ENCODE peak calls at places on chromosomes 13 and 19, in six cellular contexts. I, J, V, R, X and N are unnamed samples.
A peak's percentile ranks its signal among the peaks of the same experiment; 100 is the strongest.

GRCh38 chr13:94480672-94481145 is 1.2 kb upstream of the DCT start:
- DNase-seq in I (no peak), J (peak; percentile 41), V (no peak), R (no peak), X (peak; percentile 28), N (peak; percentile 86)

GRCh38 chr13:30094015-30094533 is 213.3 kb downstream of the KATNAL1 start:
- DNase-seq in I (no peak), J (no peak), V (no peak), R (no peak), X (no peak), N (no peak)

GRCh38 chr19:55273978-55274707 is 5.8 kb downstream of the HSPBP1 start:
- DNase-seq in I (no peak), J (no peak), V (no peak), R (no peak), X (no peak), N (no peak)

GRCh38 chr13:53032849-53033248 is 4.2 kb downstream of the OLFM4 start:
- DNase-seq in I (no peak), J (no peak), V (no peak), R (no peak), X (no peak), N (no peak)

GRCh38 chr13:42272776-42273175 is 824 bp downstream of the AKAP11 start:
- DNase-seq in I (no peak), J (no peak), V (no peak), R (no peak), X (no peak), N (no peak)

GRCh38 chr13:27954406-27954851 is 14.7 kb downstream of the CDX2 start:
- DNase-seq in I (peak; percentile 71), J (no peak), V (peak; percentile 68), R (no peak), X (peak; percentile 49), N (peak; percentile 31)

GRCh38 chr13:73096173-73097117 is 37.6 kb downstream of the KLF5 start:
- DNase-seq in I (no peak), J (no peak), V (peak; percentile 45), R (peak; percentile 1), X (no peak), N (peak; percentile 3)

GRCh38 chr19:768424-768823 is 17.5 kb downstream of the MISP start:
- DNase-seq in I (no peak), J (no peak), V (peak; percentile 70), R (peak; percentile 77), X (peak; percentile 79), N (peak; percentile 92)

GRCh38 chr13:44106231-44107152 is 226.8 kb downstream of the LACC1 start:
- DNase-seq in I (no peak), J (no peak), V (peak; percentile 20), R (no peak), X (peak; percentile 6), N (no peak)

GRCh38 chr19:10719466-10719961 is 1.6 kb downstream of the DNM2 start:
- DNase-seq in I (no peak), J (no peak), V (no peak), R (no peak), X (peak; percentile 28), N (no peak)

GRCh38 chr19:10717356-10718204 is at the start of gene DNM2:
- DNase-seq in I (peak; percentile 100), J (peak; percentile 99), V (peak; percentile 100), R (peak; percentile 100), X (peak; percentile 100), N (peak; percentile 100)

GRCh38 chr19:10720607-10721125 is 2.8 kb downstream of the DNM2 start:
- DNase-seq in I (no peak), J (no peak), V (no peak), R (no peak), X (no peak), N (no peak)

GRCh38 chr19:10718205-10719196 is 622 bp downstream of the DNM2 start:
- DNase-seq in I (peak; percentile 71), J (peak; percentile 56), V (no peak), R (no peak), X (peak; percentile 75), N (peak; percentile 36)

DNA sequence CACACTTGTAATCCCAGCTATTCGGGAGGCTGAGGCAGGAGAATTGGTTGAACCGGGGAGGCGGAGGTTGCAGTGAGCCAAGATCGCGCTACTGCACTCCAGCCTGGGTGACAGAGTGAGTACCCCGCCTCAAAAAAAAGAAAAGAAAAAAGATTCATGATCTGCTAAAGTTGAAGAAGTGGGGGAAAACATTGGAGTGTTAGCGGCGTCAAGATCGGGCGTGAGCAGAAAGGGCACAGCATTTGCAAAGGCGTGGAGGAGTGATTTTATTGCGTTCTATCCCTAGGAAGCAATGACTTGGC is 874 bp upstream of the DNM2 start:
- DNase-seq in I (no peak), J (no peak), V (no peak), R (no peak), X (no peak), N (no peak)
- H3K4me3 ChIP-seq in I (peak overlapping the region; percentile 39), J (peak overlapping the region; percentile 51), V (no peak overlapping the region), R (peak overlapping the region; percentile 39), X (peak overlapping the region; percentile 16), N (peak overlapping the region; percentile 45)

GRCh38 chr19:16205205-16206045 is 7.7 kb downstream of the AP1M1 start:
- DNase-seq in I (no peak), J (peak; percentile 50), V (no peak), R (no peak), X (no peak), N (no peak)
- TF ChIP-seq CTCF in I (no peak), J (no peak), V (no peak), R (no peak), X (no peak), N (no peak)

DNA sequence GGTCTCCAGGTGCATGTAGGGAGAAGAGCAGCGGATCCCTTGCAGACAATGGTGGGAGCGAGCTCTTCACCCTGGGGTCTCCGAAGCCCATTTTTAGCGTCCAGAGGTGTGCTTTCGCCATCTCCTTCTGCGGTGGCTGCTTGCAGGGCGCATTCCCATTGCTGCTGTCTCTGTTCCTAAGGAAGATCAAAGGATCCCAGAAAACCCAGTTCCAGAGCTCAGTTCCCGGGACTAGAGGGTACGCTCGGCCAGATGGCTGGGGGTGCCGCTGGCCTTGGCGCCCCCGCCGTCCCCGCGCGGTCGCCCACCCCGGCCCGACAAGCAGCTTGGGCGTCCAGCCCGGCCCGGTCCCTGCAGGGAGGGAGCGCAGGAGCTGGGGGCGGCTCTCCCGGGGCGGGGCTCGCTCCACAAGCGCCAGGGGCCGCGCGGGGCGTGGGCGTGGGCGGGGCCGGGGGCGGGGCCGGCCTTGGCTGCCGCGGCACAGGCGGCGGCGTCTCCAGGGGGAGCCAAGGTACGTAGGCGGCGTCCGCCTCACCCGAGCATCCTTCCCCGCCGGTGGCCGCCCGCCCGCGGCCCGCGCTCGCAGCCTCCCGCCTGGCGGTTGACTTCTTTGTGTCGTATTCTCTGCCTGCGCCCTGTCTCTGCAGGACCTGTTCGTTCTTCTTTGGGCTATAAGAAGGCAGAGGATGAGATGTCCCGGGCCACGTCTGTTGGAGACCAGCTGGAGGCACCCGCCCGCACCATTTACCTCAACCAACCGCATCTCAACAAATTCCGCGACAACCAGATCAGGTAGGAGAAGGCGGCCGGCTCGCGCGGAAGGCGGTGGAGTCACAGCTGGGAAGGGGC is 96.8 kb downstream of the ATP8A2 start:
- DNase-seq in I (peak; percentile 84), J (no peak), V (no peak), R (no peak), X (peak; percentile 73), N (no peak)
- H3K4me3 ChIP-seq in I (peak overlapping the region; percentile 87), J (no peak overlapping the region), V (peak overlapping the region; percentile 40), R (peak overlapping the region; percentile 49), X (no peak overlapping the region), N (no peak overlapping the region)

DNA sequence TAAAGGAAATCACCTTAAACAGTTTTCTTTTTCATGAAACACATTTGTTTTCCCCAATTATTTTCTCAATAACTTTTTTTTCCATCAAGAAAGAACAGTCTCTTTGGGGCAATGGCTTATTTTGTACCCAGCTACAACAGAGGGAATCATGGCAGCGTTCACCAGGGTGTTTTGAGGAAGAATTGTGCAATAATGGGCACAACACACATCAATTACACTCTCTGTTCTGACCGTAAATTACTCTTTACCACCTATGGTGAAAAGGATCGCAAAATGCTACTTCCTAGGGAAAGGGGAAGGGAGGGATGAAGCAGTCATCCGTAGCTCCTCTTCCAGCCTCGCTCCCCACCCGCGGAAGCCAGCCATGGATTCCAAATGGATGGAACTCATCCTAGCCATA is 38.6 kb downstream of the TMTC4 start:
- DNase-seq in I (no peak), J (no peak), V (no peak), R (no peak), X (no peak), N (no peak)
- TF ChIP-seq CTCF in I (no peak), J (no peak), V (no peak), R (no peak), X (no peak), N (no peak)

GRCh38 chr13:21137696-21138095 is 38.7 kb downstream of the SKA3 start:
- DNase-seq in I (no peak), J (no peak), V (peak; percentile 25), R (peak; percentile 56), X (peak; percentile 36), N (peak; percentile 8)

GRCh38 chr13:21147827-21148226 is 28.5 kb downstream of the SKA3 start:
- DNase-seq in I (no peak), J (no peak), V (no peak), R (no peak), X (no peak), N (no peak)

GRCh38 chr13:21138561-21138960 is 37.8 kb downstream of the SKA3 start:
- DNase-seq in I (no peak), J (no peak), V (no peak), R (no peak), X (no peak), N (no peak)

GRCh38 chr13:21139374-21139773 is 37.0 kb downstream of the SKA3 start:
- DNase-seq in I (no peak), J (no peak), V (no peak), R (no peak), X (no peak), N (no peak)

DNA sequence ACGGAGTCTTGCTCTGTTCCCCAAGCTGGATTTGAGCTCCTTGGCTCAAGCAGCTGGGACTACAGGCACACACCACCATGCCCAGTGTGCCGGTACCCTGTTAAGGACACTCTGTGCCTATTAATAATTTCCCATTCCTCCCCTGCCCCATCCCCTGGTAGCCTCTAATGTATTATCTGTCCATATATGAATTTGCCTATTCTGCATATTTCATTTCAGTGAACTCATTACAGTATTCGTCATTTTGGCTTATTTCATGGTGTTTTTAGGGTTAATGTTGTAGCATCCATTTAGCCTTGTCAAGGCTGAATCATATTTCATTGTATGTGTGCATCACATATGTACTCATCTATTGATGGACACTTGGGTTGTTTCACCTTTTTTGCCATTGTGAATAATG is 33.6 kb downstream of the SKA3 start:
- DNase-seq in I (no peak), J (no peak), V (no peak), R (no peak), X (no peak), N (no peak)
- H3K4me3 ChIP-seq in I (peak overlapping the region; percentile 20), J (peak overlapping the region; percentile 80), V (no peak overlapping the region), R (no peak overlapping the region), X (no peak overlapping the region), N (no peak overlapping the region)

DNA sequence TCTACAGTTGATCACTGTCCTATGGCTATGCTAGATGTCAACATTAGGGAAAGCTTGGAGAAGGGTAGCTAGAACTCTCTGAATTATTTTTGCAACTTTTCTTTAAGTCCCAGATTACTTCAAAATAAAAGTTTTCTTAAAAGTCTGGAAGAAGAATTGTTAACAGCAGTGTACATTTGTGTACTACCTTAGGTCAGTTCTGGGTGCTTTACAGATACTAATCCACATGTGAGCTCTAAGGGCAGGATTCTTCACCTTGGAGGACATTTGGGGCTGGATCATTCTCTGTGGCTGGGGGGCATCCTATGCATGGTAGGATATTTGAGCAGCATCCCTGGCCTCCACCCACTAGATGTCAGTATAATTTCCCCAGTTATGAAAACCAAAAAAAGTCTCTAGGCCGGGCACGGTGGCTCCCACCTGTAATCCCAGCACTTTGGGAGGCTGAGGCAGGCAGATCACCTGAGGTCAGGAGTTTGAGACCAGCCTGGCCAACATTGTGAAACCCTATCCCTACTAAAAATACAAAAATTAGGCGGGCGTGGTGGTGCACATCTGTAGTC is 2.8 kb downstream of the BRME1 start:
- DNase-seq in I (no peak), J (no peak), V (peak; percentile 40), R (no peak), X (peak; percentile 18), N (no peak)
- TF ChIP-seq CTCF in I (peak; percentile 34), J (peak; percentile 45), V (peak; percentile 17), R (peak; percentile 59), X (peak; percentile 17), N (peak; percentile 28)